ENCODE peak calls at places on chromosome 13, in seven cellular contexts. One of them, this sample, is unnamed.

GRCh38 chr13:46572758-46573384 is 19.9 kb downstream of the LRCH1 start:
- DNase-seq in NCI-H187: no peak
- DNase-seq in NCI-H1436: no peak
- DNase-seq in mucosa of gallbladder: no peak
- DNase-seq in GF-D8: no peak
- DNase-seq in foreskin fibroblast: no peak
- DNase-seq in smooth muscle cell of the brain vasculature: no peak
- DNase-seq in this sample: no peak

GRCh38 chr13:73230714-73231113 is 171.9 kb downstream of the KLF5 start:
- DNase-seq in NCI-H187: no peak
- DNase-seq in NCI-H1436: no peak
- DNase-seq in mucosa of gallbladder: no peak
- DNase-seq in GF-D8: peak
- DNase-seq in foreskin fibroblast: no peak
- DNase-seq in smooth muscle cell of the brain vasculature: no peak
- DNase-seq in this sample: no peak

GRCh38 chr13:26202365-26202972 is 19.6 kb downstream of the RNF6 start:
- DNase-seq in NCI-H187: no peak
- DNase-seq in NCI-H1436: peak
- DNase-seq in mucosa of gallbladder: no peak
- DNase-seq in GF-D8: no peak
- DNase-seq in foreskin fibroblast: no peak
- DNase-seq in smooth muscle cell of the brain vasculature: no peak
- DNase-seq in this sample: no peak

GRCh38 chr13:40344270-40345148 is 321.9 kb downstream of the FOXO1 start:
- DNase-seq in NCI-H187: no peak
- DNase-seq in NCI-H1436: no peak
- DNase-seq in mucosa of gallbladder: no peak
- DNase-seq in GF-D8: no peak
- DNase-seq in foreskin fibroblast: no peak
- DNase-seq in smooth muscle cell of the brain vasculature: no peak
- DNase-seq in this sample: peak

GRCh38 chr13:44819245-44819644 is 170.0 kb downstream of the NUFIP1 start:
- DNase-seq in NCI-H187: no peak
- DNase-seq in NCI-H1436: no peak
- DNase-seq in mucosa of gallbladder: no peak
- DNase-seq in GF-D8: no peak
- DNase-seq in foreskin fibroblast: peak
- DNase-seq in smooth muscle cell of the brain vasculature: no peak
- DNase-seq in this sample: no peak

GRCh38 chr13:29428310-29428991 is 167.0 kb downstream of the SLC7A1 start:
- DNase-seq in NCI-H187: peak
- DNase-seq in NCI-H1436: no peak
- DNase-seq in mucosa of gallbladder: peak
- DNase-seq in GF-D8: no peak
- DNase-seq in foreskin fibroblast: no peak
- DNase-seq in smooth muscle cell of the brain vasculature: no peak
- DNase-seq in this sample: no peak

GRCh38 chr13:21638319-21639282 is 32.3 kb upstream of the FGF9 start:
- DNase-seq in NCI-H187: no peak
- DNase-seq in NCI-H1436: no peak
- DNase-seq in mucosa of gallbladder: peak
- DNase-seq in GF-D8: peak
- DNase-seq in foreskin fibroblast: peak
- DNase-seq in smooth muscle cell of the brain vasculature: no peak
- DNase-seq in this sample: no peak

GRCh38 chr13:97043302-97043701 is 49.0 kb upstream of the OXGR1 start:
- DNase-seq in NCI-H187: no peak
- DNase-seq in NCI-H1436: no peak
- DNase-seq in mucosa of gallbladder: no peak
- DNase-seq in GF-D8: no peak
- DNase-seq in foreskin fibroblast: peak
- DNase-seq in smooth muscle cell of the brain vasculature: peak
- DNase-seq in this sample: no peak

GRCh38 chr13:108113407-108113806 is 101.9 kb downstream of the LIG4 start:
- DNase-seq in NCI-H187: no peak
- DNase-seq in NCI-H1436: peak
- DNase-seq in mucosa of gallbladder: no peak
- DNase-seq in GF-D8: no peak
- DNase-seq in foreskin fibroblast: no peak
- DNase-seq in smooth muscle cell of the brain vasculature: no peak
- DNase-seq in this sample: no peak

GRCh38 chr13:44108345-44108858 is 228.7 kb downstream of the LACC1 start:
- DNase-seq in NCI-H187: no peak
- DNase-seq in NCI-H1436: no peak
- DNase-seq in mucosa of gallbladder: peak
- DNase-seq in GF-D8: no peak
- DNase-seq in foreskin fibroblast: no peak
- DNase-seq in smooth muscle cell of the brain vasculature: no peak
- DNase-seq in this sample: no peak

GRCh38 chr13:35839746-35840273 is 291.4 kb downstream of the DCLK1 start:
- DNase-seq in NCI-H187: no peak
- DNase-seq in NCI-H1436: no peak
- DNase-seq in mucosa of gallbladder: no peak
- DNase-seq in GF-D8: no peak
- DNase-seq in foreskin fibroblast: no peak
- DNase-seq in smooth muscle cell of the brain vasculature: no peak
- DNase-seq in this sample: peak

GRCh38 chr13:55534306-55534705 is 1606.4 kb upstream of the PRR20A start:
- DNase-seq in NCI-H187: no peak
- DNase-seq in NCI-H1436: no peak
- DNase-seq in mucosa of gallbladder: no peak
- DNase-seq in GF-D8: no peak
- DNase-seq in foreskin fibroblast: no peak
- DNase-seq in smooth muscle cell of the brain vasculature: no peak
- DNase-seq in this sample: no peak

GRCh38 chr13:50909605-50910482 is at the start of gene RNASEH2B:
- DNase-seq in NCI-H187: peak
- DNase-seq in NCI-H1436: peak
- DNase-seq in mucosa of gallbladder: peak
- DNase-seq in GF-D8: peak
- DNase-seq in foreskin fibroblast: peak
- DNase-seq in smooth muscle cell of the brain vasculature: no peak
- DNase-seq in this sample: no peak

GRCh38 chr13:34352958-34353357 is 535.0 kb downstream of the RFC3 start:
- DNase-seq in NCI-H187: no peak
- DNase-seq in NCI-H1436: no peak
- DNase-seq in mucosa of gallbladder: no peak
- DNase-seq in GF-D8: no peak
- DNase-seq in foreskin fibroblast: no peak
- DNase-seq in smooth muscle cell of the brain vasculature: no peak
- DNase-seq in this sample: no peak

GRCh38 chr13:30388401-30389283 is 33.7 kb upstream of the UBE2L5 start:
- DNase-seq in NCI-H187: no peak
- DNase-seq in NCI-H1436: no peak
- DNase-seq in mucosa of gallbladder: no peak
- DNase-seq in GF-D8: peak
- DNase-seq in foreskin fibroblast: no peak
- DNase-seq in smooth muscle cell of the brain vasculature: no peak
- DNase-seq in this sample: no peak

GRCh38 chr13:108877300-108877699 is 247.9 kb downstream of the MYO16 start:
- DNase-seq in NCI-H187: no peak
- DNase-seq in NCI-H1436: no peak
- DNase-seq in mucosa of gallbladder: no peak
- DNase-seq in GF-D8: no peak
- DNase-seq in foreskin fibroblast: peak
- DNase-seq in smooth muscle cell of the brain vasculature: no peak
- DNase-seq in this sample: no peak

GRCh38 chr13:53782400-53783030 is 753.9 kb downstream of the OLFM4 start:
- DNase-seq in NCI-H187: peak
- DNase-seq in NCI-H1436: peak
- DNase-seq in mucosa of gallbladder: peak
- DNase-seq in GF-D8: peak
- DNase-seq in foreskin fibroblast: peak
- DNase-seq in smooth muscle cell of the brain vasculature: peak
- DNase-seq in this sample: peak

GRCh38 chr13:112836940-112837339 is 132.1 kb upstream of the MCF2L start:
- DNase-seq in NCI-H187: no peak
- DNase-seq in NCI-H1436: no peak
- DNase-seq in mucosa of gallbladder: no peak
- DNase-seq in GF-D8: no peak
- DNase-seq in foreskin fibroblast: no peak
- DNase-seq in smooth muscle cell of the brain vasculature: no peak
- DNase-seq in this sample: no peak

GRCh38 chr13:44489751-44490150 is 86.4 kb downstream of the TSC22D1 start:
- DNase-seq in NCI-H187: no peak
- DNase-seq in NCI-H1436: no peak
- DNase-seq in mucosa of gallbladder: no peak
- DNase-seq in GF-D8: no peak
- DNase-seq in foreskin fibroblast: no peak
- DNase-seq in smooth muscle cell of the brain vasculature: no peak
- DNase-seq in this sample: no peak

GRCh38 chr13:28494537-28494860 is 429 bp downstream of the FLT1 start:
- DNase-seq in NCI-H187: no peak
- DNase-seq in NCI-H1436: no peak
- DNase-seq in mucosa of gallbladder: no peak
- DNase-seq in GF-D8: no peak
- DNase-seq in foreskin fibroblast: no peak
- DNase-seq in smooth muscle cell of the brain vasculature: no peak
- DNase-seq in this sample: no peak

GRCh38 chr13:25905411-25906010 is 146.3 kb downstream of the SHISA2 start:
- DNase-seq in NCI-H187: no peak
- DNase-seq in NCI-H1436: no peak
- DNase-seq in mucosa of gallbladder: no peak
- DNase-seq in GF-D8: no peak
- DNase-seq in foreskin fibroblast: no peak
- DNase-seq in smooth muscle cell of the brain vasculature: no peak
- DNase-seq in this sample: no peak

GRCh38 chr13:51479199-51479523 is 26.3 kb upstream of the INTS6 start:
- DNase-seq in NCI-H187: no peak
- DNase-seq in NCI-H1436: no peak
- DNase-seq in mucosa of gallbladder: no peak
- DNase-seq in GF-D8: no peak
- DNase-seq in foreskin fibroblast: peak
- DNase-seq in smooth muscle cell of the brain vasculature: no peak
- DNase-seq in this sample: no peak

GRCh38 chr13:70043685-70044084 is 63.9 kb upstream of the ATXN8OS start:
- DNase-seq in NCI-H187: no peak
- DNase-seq in NCI-H1436: no peak
- DNase-seq in mucosa of gallbladder: no peak
- DNase-seq in GF-D8: no peak
- DNase-seq in foreskin fibroblast: no peak
- DNase-seq in smooth muscle cell of the brain vasculature: no peak
- DNase-seq in this sample: no peak

GRCh38 chr13:94660695-94661324 is 51.5 kb downstream of the SOX21 start:
- DNase-seq in NCI-H187: no peak
- DNase-seq in NCI-H1436: no peak
- DNase-seq in mucosa of gallbladder: no peak
- DNase-seq in GF-D8: no peak
- DNase-seq in foreskin fibroblast: no peak
- DNase-seq in smooth muscle cell of the brain vasculature: no peak
- DNase-seq in this sample: no peak

GRCh38 chr13:78325585-78325984 is 277.8 kb downstream of the POU4F1 start:
- DNase-seq in NCI-H187: no peak
- DNase-seq in NCI-H1436: no peak
- DNase-seq in mucosa of gallbladder: no peak
- DNase-seq in GF-D8: no peak
- DNase-seq in foreskin fibroblast: no peak
- DNase-seq in smooth muscle cell of the brain vasculature: no peak
- DNase-seq in this sample: no peak

GRCh38 chr13:73335226-73335625 is 276.4 kb downstream of the KLF5 start:
- DNase-seq in NCI-H187: no peak
- DNase-seq in NCI-H1436: no peak
- DNase-seq in mucosa of gallbladder: no peak
- DNase-seq in GF-D8: no peak
- DNase-seq in foreskin fibroblast: peak
- DNase-seq in smooth muscle cell of the brain vasculature: no peak
- DNase-seq in this sample: no peak

GRCh38 chr13:41500501-41500900 is 43.2 kb downstream of the RGCC start:
- DNase-seq in NCI-H187: no peak
- DNase-seq in NCI-H1436: no peak
- DNase-seq in mucosa of gallbladder: no peak
- DNase-seq in GF-D8: no peak
- DNase-seq in foreskin fibroblast: no peak
- DNase-seq in smooth muscle cell of the brain vasculature: no peak
- DNase-seq in this sample: no peak

GRCh38 chr13:51689597-51689996 is 105.3 kb downstream of the WDFY2 start:
- DNase-seq in NCI-H187: no peak
- DNase-seq in NCI-H1436: no peak
- DNase-seq in mucosa of gallbladder: no peak
- DNase-seq in GF-D8: no peak
- DNase-seq in foreskin fibroblast: no peak
- DNase-seq in smooth muscle cell of the brain vasculature: no peak
- DNase-seq in this sample: no peak

GRCh38 chr13:97448503-97449251 is 14.7 kb downstream of the RAP2A start:
- DNase-seq in NCI-H187: no peak
- DNase-seq in NCI-H1436: no peak
- DNase-seq in mucosa of gallbladder: no peak
- DNase-seq in GF-D8: no peak
- DNase-seq in foreskin fibroblast: no peak
- DNase-seq in smooth muscle cell of the brain vasculature: no peak
- DNase-seq in this sample: no peak

GRCh38 chr13:71618154-71618553 is 248.8 kb downstream of the DACH1 start:
- DNase-seq in NCI-H187: no peak
- DNase-seq in NCI-H1436: no peak
- DNase-seq in mucosa of gallbladder: no peak
- DNase-seq in GF-D8: no peak
- DNase-seq in foreskin fibroblast: no peak
- DNase-seq in smooth muscle cell of the brain vasculature: no peak
- DNase-seq in this sample: no peak

GRCh38 chr13:52846567-52847321 is 1.7 kb downstream of the PCDH8 start:
- DNase-seq in NCI-H187: no peak
- DNase-seq in NCI-H1436: no peak
- DNase-seq in mucosa of gallbladder: peak
- DNase-seq in GF-D8: no peak
- DNase-seq in foreskin fibroblast: peak
- DNase-seq in smooth muscle cell of the brain vasculature: no peak
- DNase-seq in this sample: no peak

GRCh38 chr13:101326710-101327109 is 89.6 kb downstream of the NALCN start:
- DNase-seq in NCI-H187: no peak
- DNase-seq in NCI-H1436: no peak
- DNase-seq in mucosa of gallbladder: no peak
- DNase-seq in GF-D8: no peak
- DNase-seq in foreskin fibroblast: no peak
- DNase-seq in smooth muscle cell of the brain vasculature: no peak
- DNase-seq in this sample: no peak

GRCh38 chr13:110366733-110367132 is 59.6 kb downstream of the COL4A2 start:
- DNase-seq in NCI-H187: no peak
- DNase-seq in NCI-H1436: no peak
- DNase-seq in mucosa of gallbladder: no peak
- DNase-seq in GF-D8: no peak
- DNase-seq in foreskin fibroblast: no peak
- DNase-seq in smooth muscle cell of the brain vasculature: no peak
- DNase-seq in this sample: no peak

GRCh38 chr13:98972059-98972458 is 5.8 kb downstream of the DOCK9 start:
- DNase-seq in NCI-H187: no peak
- DNase-seq in NCI-H1436: no peak
- DNase-seq in mucosa of gallbladder: no peak
- DNase-seq in GF-D8: no peak
- DNase-seq in foreskin fibroblast: no peak
- DNase-seq in smooth muscle cell of the brain vasculature: no peak
- DNase-seq in this sample: no peak

GRCh38 chr13:22012676-22013075 is 341.8 kb downstream of the FGF9 start:
- DNase-seq in NCI-H187: no peak
- DNase-seq in NCI-H1436: no peak
- DNase-seq in mucosa of gallbladder: no peak
- DNase-seq in GF-D8: no peak
- DNase-seq in foreskin fibroblast: no peak
- DNase-seq in smooth muscle cell of the brain vasculature: no peak
- DNase-seq in this sample: no peak

GRCh38 chr13:57470491-57470890 is 161.1 kb upstream of the PCDH17 start:
- DNase-seq in NCI-H187: no peak
- DNase-seq in NCI-H1436: no peak
- DNase-seq in mucosa of gallbladder: no peak
- DNase-seq in GF-D8: no peak
- DNase-seq in foreskin fibroblast: no peak
- DNase-seq in smooth muscle cell of the brain vasculature: no peak
- DNase-seq in this sample: no peak

This sample was measured in DMS 273 treated with DMSO at 0.1 percent for 48 hours.